ENCODE peak calls at places on chromosomes 2 and 18, in ten cellular contexts. K is AG09319, G is renal cortical epithelial cell, Y is AG20443, H is HT1080, T is EH, S is Calu3, I is pons, O is GM04503, Z is NAMALWA. E is an unnamed sample.

GRCh38 chr18:5167827-5168226 is 29.2 kb downstream of the AKAIN1 start:
- DNase-seq in K (no peak), I (no peak), Y (no peak), O (no peak), H (no peak), T (no peak), Z (no peak), S (no peak), G (no peak), E (no peak)

GRCh38 chr18:30765247-30765646 is 277.3 kb downstream of the DSC3 start:
- DNase-seq in I (no peak), G (no peak), K (no peak), O (no peak), Z (no peak), H (no peak), T (no peak), Y (no peak), S (no peak), E (no peak)

GRCh38 chr2:234158812-234159211 is 108.3 kb downstream of the SPP2 start:
- DNase-seq in G (peak; percentile 48), O (no peak), Y (peak; percentile 47), T (peak; percentile 69), H (peak; percentile 68), K (no peak), I (no peak), Z (no peak), S (no peak), E (no peak)

GRCh38 chr2:121969155-121969554 is 213.7 kb downstream of the TSN start:
- DNase-seq in H (no peak), I (peak; percentile 59), O (no peak), Z (no peak), S (no peak), K (no peak), Y (no peak), G (peak; percentile 12), T (no peak), E (no peak)

GRCh38 chr2:79511320-79511951 is 1.4 kb upstream of the CTNNA2 start:
- DNase-seq in I (peak; percentile 47), O (no peak), T (peak; percentile 25), H (peak; percentile 48), Y (no peak), K (no peak), Z (peak; percentile 7), S (no peak), G (peak; percentile 55), E (no peak)

GRCh38 chr2:183868153-183868552 is 730.2 kb upstream of the ZNF804A start:
- DNase-seq in G (no peak), I (no peak), O (no peak), H (no peak), K (no peak), S (no peak), Z (no peak), T (no peak), Y (no peak), E (no peak)

GRCh38 chr18:76565238-76566173 is 70.5 kb upstream of the ZNF516 start:
- DNase-seq in Z (peak; percentile 44), H (peak; percentile 28), G (peak; percentile 93), Y (peak; percentile 91), I (peak; percentile 52), O (peak; percentile 88), K (peak; percentile 95), S (no peak), T (peak; percentile 97), E (peak; percentile 91)

GRCh38 chr2:46050027-46050426 is 247.2 kb upstream of the EPAS1 start:
- DNase-seq in I (no peak), T (no peak), H (no peak), S (no peak), K (no peak), O (no peak), Y (no peak), G (no peak), Z (no peak), E (no peak)

GRCh38 chr18:9721893-9722515 is 13.9 kb downstream of the RAB31 start:
- DNase-seq in Z (no peak), O (no peak), T (no peak), G (no peak), I (no peak), S (no peak), K (no peak), Y (no peak), H (no peak), E (no peak)

GRCh38 chr2:79576431-79576830 is 63.6 kb downstream of the CTNNA2 start:
- DNase-seq in S (no peak), T (no peak), O (no peak), G (peak; percentile 2), H (no peak), K (no peak), I (no peak), Y (no peak), Z (no peak), E (no peak)

GRCh38 chr18:33611525-33612135 is 33.6 kb downstream of the ASXL3 start:
- DNase-seq in Y (no peak), H (no peak), Z (no peak), I (no peak), G (no peak), O (no peak), T (no peak), K (no peak), S (no peak), E (no peak)

GRCh38 chr18:23191952-23192662 is 56.8 kb downstream of the CABLES1 start:
- DNase-seq in K (peak; percentile 10), O (no peak), T (peak; percentile 83), Z (no peak), G (peak; percentile 56), H (peak; percentile 92), Y (peak; percentile 27), S (no peak), I (peak; percentile 56), E (peak; percentile 19)

GRCh38 chr18:47736376-47737140 is 193.9 kb downstream of the SMAD2 start:
- DNase-seq in H (no peak), G (no peak), O (no peak), Y (no peak), S (no peak), I (no peak), T (no peak), K (no peak), Z (no peak), E (no peak)

GRCh38 chr18:59900222-59901128 is 679 bp downstream of the PMAIP1 start:
- DNase-seq in Y (peak; percentile 33), S (peak; percentile 61), K (no peak), T (peak; percentile 85), I (peak; percentile 30), O (no peak), H (peak; percentile 82), Z (peak; percentile 95), G (peak; percentile 64), E (no peak)

GRCh38 chr2:121187351-121187921 is 97.6 kb downstream of the TFCP2L1 start:
- DNase-seq in I (no peak), Z (no peak), H (no peak), S (no peak), K (no peak), G (no peak), T (no peak), O (no peak), Y (no peak), E (no peak)

GRCh38 chr2:191976436-191976835 is 129.5 kb upstream of the CAVIN2 start:
- DNase-seq in I (no peak), Z (no peak), Y (peak; percentile 24), H (peak; percentile 54), K (peak; percentile 35), O (peak; percentile 25), G (peak; percentile 88), T (peak; percentile 86), S (peak; percentile 2), E (peak; percentile 39)

GRCh38 chr18:3526421-3527354 is 76.7 kb downstream of the TGIF1 start:
- DNase-seq in Z (no peak), I (peak; percentile 90), K (no peak), S (no peak), O (no peak), T (peak; percentile 39), G (no peak), H (peak; percentile 82), Y (peak; percentile 23), E (no peak)

GRCh38 chr2:15521782-15522181 is 39.4 kb downstream of the NBAS start:
- DNase-seq in I (no peak), K (no peak), T (peak; percentile 3), G (no peak), H (peak; percentile 31), S (no peak), Y (no peak), O (no peak), Z (no peak), E (no peak)

GRCh38 chr2:118320640-118321039 is 232.4 kb downstream of the INSIG2 start:
- DNase-seq in I (no peak), S (no peak), Z (no peak), H (no peak), Y (no peak), O (no peak), G (no peak), T (no peak), K (no peak), E (no peak)

GRCh38 chr2:201642086-201642578 is 1.2 kb downstream of the TMEM237 start:
- DNase-seq in K (no peak), I (no peak), G (no peak), S (no peak), Z (no peak), H (no peak), O (no peak), Y (no peak), T (no peak), E (no peak)

GRCh38 chr2:226868331-226868730 is 32.5 kb downstream of the RHBDD1 start:
- DNase-seq in I (no peak), Y (no peak), O (no peak), T (no peak), Z (no peak), S (no peak), G (no peak), H (no peak), K (no peak), E (no peak)

GRCh38 chr2:94987074-94988020 is 38.2 kb upstream of the MAL start:
- DNase-seq in S (no peak), H (no peak), Z (no peak), Y (no peak), O (no peak), I (no peak), K (no peak), G (no peak), T (no peak), E (no peak)

GRCh38 chr18:57881818-57882413 is 78.8 kb upstream of the ATP8B1 start:
- DNase-seq in K (peak; percentile 73), Z (peak; percentile 93), O (peak; percentile 37), S (peak; percentile 78), G (peak; percentile 70), Y (peak; percentile 85), I (peak; percentile 91), T (peak; percentile 82), H (peak; percentile 63), E (peak; percentile 33)

GRCh38 chr2:174745142-174745541 is 19.1 kb downstream of the CHRNA1 start:
- DNase-seq in G (no peak), I (no peak), O (no peak), H (no peak), K (no peak), T (no peak), S (no peak), Z (no peak), Y (no peak), E (no peak)

GRCh38 chr2:98483257-98483861 is 38.7 kb downstream of the INPP4A start:
- DNase-seq in Z (no peak), G (peak; percentile 61), O (no peak), K (no peak), H (no peak), S (peak; percentile 73), Y (no peak), T (no peak), I (no peak), E (no peak)

GRCh38 chr18:79121746-79122474 is 52.7 kb downstream of the ATP9B start:
- DNase-seq in Y (no peak), G (peak; percentile 69), K (no peak), H (no peak), O (no peak), T (peak; percentile 17), I (no peak), Z (no peak), S (no peak), E (peak; percentile 7)

GRCh38 chr2:47654790-47655562 is 128.0 kb upstream of the MSH6 start:
- DNase-seq in Z (peak; percentile 95), G (peak; percentile 54), H (peak; percentile 34), S (no peak), K (no peak), T (no peak), Y (no peak), I (no peak), O (no peak), E (no peak)

GRCh38 chr2:153047220-153047619 is 328.8 kb downstream of the ARL6IP6 start:
- DNase-seq in K (no peak), O (no peak), G (no peak), Y (no peak), I (no peak), Z (no peak), S (no peak), H (no peak), T (no peak), E (no peak)

E was measured in BJ.